ENCODE peak calls at places on chromosomes 3 and 15, in nine cellular contexts. K, B, P, E, W, D, C, S and F are unnamed samples.

GRCh38 chr15:74781673-74782595 is at the start of gene CSK:
- DNase-seq in S (no peak), K (peak; percentile 53), W (peak; percentile 58), C (peak; percentile 84), D (peak; percentile 69), E (peak; percentile 75), B (peak; percentile 93), P (peak; percentile 68), F (peak; percentile 74)

GRCh38 chr15:66879511-66879910 is 177.5 kb downstream of the SMAD6 start:
- DNase-seq in K (no peak), W (no peak), D (no peak), E (no peak), P (no peak), C (peak; percentile 20), B (peak; percentile 72), S (no peak), F (no peak)

GRCh38 chr3:36408146-36408545 is 27.8 kb downstream of the STAC start:
- DNase-seq in S (no peak), C (no peak), D (no peak), P (no peak), W (no peak), K (peak; percentile 8), B (no peak), E (no peak), F (no peak)

GRCh38 chr3:140537075-140537474 is 140.8 kb upstream of the TRIM42 start:
- DNase-seq in D (no peak), S (no peak), K (no peak), W (no peak), P (no peak), B (no peak), E (no peak), C (no peak), F (no peak)

GRCh38 chr3:17175187-17175839 is 290.6 kb downstream of the PLCL2 start:
- DNase-seq in S (no peak), W (no peak), P (peak; percentile 62), K (peak; percentile 84), B (no peak), E (no peak), D (no peak), C (no peak), F (no peak)

GRCh38 chr3:113545594-113545993 is 13.2 kb downstream of the SIDT1 start:
- DNase-seq in P (no peak), B (no peak), D (no peak), W (no peak), C (no peak), S (no peak), E (no peak), K (no peak), F (no peak)

GRCh38 chr3:179260949-179261765 is 10.2 kb upstream of the KCNMB3 start:
- DNase-seq in B (peak; percentile 89), D (peak; percentile 51), E (peak; percentile 73), C (peak; percentile 85), W (peak; percentile 21), K (peak; percentile 51), S (no peak), P (no peak), F (peak; percentile 55)

GRCh38 chr3:38003371-38003816 is 12.8 kb downstream of the VILL start:
- DNase-seq in D (peak; percentile 73), K (peak; percentile 41), W (no peak), E (peak; percentile 78), P (peak; percentile 48), B (no peak), C (no peak), S (no peak), F (peak; percentile 64)

GRCh38 chr3:194269610-194270145 is 81.5 kb downstream of the CPN2 start:
- DNase-seq in E (peak; percentile 73), C (peak; percentile 85), D (no peak), S (no peak), K (peak; percentile 72), W (peak; percentile 6), B (no peak), P (no peak), F (peak; percentile 62)

GRCh38 chr3:156317457-156317856 is 197.1 kb downstream of the KCNAB1 start:
- DNase-seq in K (peak; percentile 80), C (no peak), E (no peak), P (peak; percentile 70), W (peak; percentile 20), D (no peak), B (no peak), S (peak; percentile 7), F (no peak)

GRCh38 chr15:90873998-90874605 is 5.7 kb downstream of the FURIN start:
- DNase-seq in C (peak; percentile 96), W (no peak), P (peak; percentile 23), D (peak; percentile 77), E (peak; percentile 56), B (no peak), K (no peak), S (no peak), F (no peak)

GRCh38 chr3:83938491-83938890 is 1020.3 kb upstream of the CADM2 start:
- DNase-seq in D (no peak), C (no peak), B (no peak), S (no peak), K (no peak), W (no peak), P (no peak), E (no peak), F (no peak)

GRCh38 chr15:100663550-100664335 is 61.4 kb downstream of the ASB7 start:
- DNase-seq in K (peak; percentile 42), C (no peak), P (no peak), B (no peak), D (no peak), S (no peak), W (no peak), E (no peak), F (no peak)

GRCh38 chr15:100663066-100663465 is 60.7 kb downstream of the ASB7 start:
- DNase-seq in W (no peak), S (no peak), K (no peak), E (no peak), C (no peak), D (no peak), B (no peak), P (peak; percentile 30), F (no peak)

GRCh38 chr15:100668321-100668690 is 65.9 kb downstream of the ASB7 start:
- DNase-seq in E (no peak), P (no peak), S (no peak), C (no peak), K (no peak), B (no peak), D (no peak), W (no peak), F (no peak)

GRCh38 chr15:100667405-100668320 is 65.3 kb downstream of the ASB7 start:
- DNase-seq in B (no peak), S (no peak), D (no peak), E (no peak), K (peak; percentile 40), C (no peak), W (no peak), P (no peak), F (no peak)

DNA sequence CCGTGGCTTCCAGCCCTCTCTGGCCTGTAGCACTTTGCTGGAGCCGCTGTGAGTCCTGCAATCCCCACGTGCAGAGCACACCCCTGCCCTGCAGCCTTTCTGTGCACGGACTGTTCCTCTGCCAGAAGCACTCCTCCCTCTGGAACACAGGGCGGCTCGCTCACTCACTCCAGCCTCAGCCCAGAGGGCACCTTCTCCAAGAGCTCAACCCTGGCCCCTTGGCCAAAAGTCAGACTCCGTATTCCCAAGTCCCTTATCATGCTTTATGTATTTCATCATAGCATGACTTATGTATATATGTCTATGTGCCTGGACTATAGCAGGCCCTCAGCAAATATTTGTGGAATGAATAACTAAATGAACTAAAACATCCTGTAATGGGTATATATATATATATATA is 63.2 kb downstream of the ASB7 start:
- DNase-seq in B (no peak), K (peak; percentile 60), E (no peak), S (no peak), P (peak; percentile 48), W (no peak), C (no peak), D (no peak), F (no peak)
- TF ChIP-seq CTCF in B (no peak), K (no peak), E (no peak), S (no peak), P (no peak), W (no peak), C (no peak), D (no peak), F (no peak)

DNA sequence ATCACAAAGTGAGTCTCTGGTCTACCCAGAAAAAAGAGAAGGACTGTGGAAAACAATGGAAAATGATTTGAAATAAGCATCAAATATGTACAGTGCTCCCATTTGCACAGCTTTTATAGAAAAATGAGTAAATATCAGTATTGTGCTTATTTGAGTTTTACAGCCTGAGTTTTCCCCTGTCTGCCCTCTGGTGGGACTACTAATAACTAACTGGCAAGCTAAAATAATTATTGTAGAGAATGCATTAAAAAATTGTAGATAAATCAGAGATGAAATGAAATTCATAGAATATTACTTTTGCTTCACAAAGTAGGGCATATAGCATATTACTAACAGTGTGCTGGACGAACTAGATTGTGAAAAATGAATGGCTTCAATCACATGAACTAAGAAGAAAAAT is 287.1 kb downstream of the NAALADL2 start:
- DNase-seq in S (no peak), E (no peak), P (peak; percentile 12), B (no peak), W (no peak), D (no peak), C (no peak), K (peak; percentile 38), F (no peak)
- TF ChIP-seq CTCF in S (peak; percentile 12), E (no peak), P (peak; percentile 20), B (peak; percentile 61), W (no peak), D (peak; percentile 22), C (peak; percentile 33), K (peak; percentile 49), F (no peak)

DNA sequence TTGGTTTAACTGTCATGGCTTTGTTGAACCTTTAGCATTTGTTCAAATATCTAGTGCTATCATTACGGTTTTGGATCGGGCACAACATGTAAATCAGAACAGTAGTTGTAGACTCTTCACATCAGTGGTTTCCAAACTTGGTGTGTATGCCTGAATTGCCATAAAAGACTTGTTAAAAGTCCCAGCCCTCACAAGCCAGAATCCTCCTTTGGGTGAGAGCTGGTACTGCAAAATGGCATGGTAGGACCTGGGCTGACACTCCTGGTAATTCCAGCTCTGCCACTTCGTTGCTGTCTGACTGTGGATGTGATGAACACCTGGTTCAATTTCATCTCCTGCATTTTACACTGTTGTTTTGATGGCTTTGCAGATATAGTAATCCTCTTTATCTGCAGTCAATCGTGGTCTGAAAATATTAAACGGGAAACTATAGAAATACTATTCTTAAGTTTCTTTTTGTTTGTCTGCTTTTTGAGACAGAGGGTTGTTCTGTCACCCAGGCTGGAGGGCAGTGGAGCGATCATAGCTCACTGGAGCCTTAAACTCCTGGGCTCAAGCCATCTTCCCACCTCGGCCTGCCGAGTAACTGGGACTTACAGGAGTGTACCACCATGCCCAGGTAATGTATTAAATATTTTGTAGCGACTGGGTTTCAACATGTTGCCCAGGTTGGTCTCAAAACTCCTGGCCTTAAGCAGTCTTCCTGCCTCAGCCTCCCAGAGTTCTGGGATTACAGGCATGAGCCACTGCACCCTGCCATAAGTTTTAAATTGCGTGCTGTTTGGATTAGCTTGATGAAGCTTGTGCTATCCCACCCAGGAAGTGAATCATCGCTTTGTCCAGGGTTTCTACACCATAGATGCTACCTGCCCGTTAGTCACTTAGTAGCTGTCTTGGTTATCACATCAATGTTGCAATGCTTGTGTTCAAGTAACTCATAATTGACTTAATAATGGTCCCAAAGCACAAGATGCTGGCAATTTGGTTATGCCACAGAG is 61.6 kb downstream of the RAB7A start:
- DNase-seq in W (peak; percentile 89), B (no peak), C (no peak), K (peak; percentile 83), S (peak; percentile 84), P (peak; percentile 94), D (no peak), E (peak; percentile 34), F (peak; percentile 66)
- TF ChIP-seq CTCF in W (peak; percentile 11), B (no peak), C (no peak), K (peak; percentile 40), S (peak; percentile 61), P (peak; percentile 36), D (peak; percentile 46), E (no peak), F (peak; percentile 71)

GRCh38 chr3:158789592-158789991 is 12.3 kb upstream of the MFSD1 start:
- DNase-seq in S (no peak), W (no peak), B (no peak), D (no peak), P (peak; percentile 55), C (no peak), K (peak; percentile 78), E (no peak), F (no peak)
- TF ChIP-seq CTCF in S (peak; percentile 70), W (peak; percentile 35), B (peak; percentile 62), D (no peak), P (peak; percentile 34), C (peak; percentile 30), K (peak; percentile 56), E (peak; percentile 38), F (no peak)